ENCODE peak calls at places on chromosomes 1 and 21, in nine cellular contexts. I is KBM-7; F is GM13977; O is activated CD4-positive, CD25-positive, alpha-beta regulatory T cell treated with anti-CD3 and anti-CD28 coated beads, Interleukin-2, amount 50 U/mL, for 72 hours; G is epithelial cell of prostate; K is fibroblast of lung; U is H1; J is HFF-Myc; Z is stimulated activated CD4-positive, alpha-beta T cell treated with anti-CD3 and anti-CD28 coated beads, Interleukin-1b, Interleukin-23, amount 100 ng/mL, for 24 hours. V is an unnamed sample.

GRCh38 chr1:205162301-205162700 is 40.5 kb upstream of the RBBP5 start:
- DNase-seq in I (no peak), F (no peak), O (no peak), G (no peak), K (peak; percentile 63), U (no peak), J (no peak), Z (no peak), V (no peak)

GRCh38 chr21:18498428-18498827 is 94.8 kb upstream of the TMPRSS15 start:
- DNase-seq in I (peak; percentile 3), F (no peak), O (no peak), G (no peak), K (no peak), U (no peak), J (no peak), Z (no peak), V (no peak)

GRCh38 chr1:161998811-161999210 is 24.9 kb downstream of the OLFML2B start:
- DNase-seq in I (no peak), F (no peak), O (no peak), G (no peak), K (peak; percentile 59), U (no peak), J (no peak), Z (no peak), V (no peak)

GRCh38 chr1:46406881-46407608 is 12.9 kb downstream of the FAAH start:
- DNase-seq in I (no peak), F (no peak), O (no peak), G (no peak), K (no peak), U (no peak), J (no peak), Z (no peak), V (no peak)

GRCh38 chr1:3573499-3573898 is 37.8 kb downstream of the MEGF6 start:
- DNase-seq in I (no peak), F (no peak), O (no peak), G (no peak), K (no peak), U (no peak), J (no peak), Z (no peak), V (no peak)

GRCh38 chr1:209158851-209159250 is 424.7 kb upstream of the CAMK1G start:
- DNase-seq in I (no peak), F (no peak), O (no peak), G (no peak), K (no peak), U (no peak), J (no peak), Z (no peak), V (no peak)

GRCh38 chr1:143652187-143652586 is 319.6 kb downstream of the FAM72C start:
- DNase-seq in I (no peak), F (no peak), O (no peak), G (no peak), K (no peak), U (no peak), J (no peak), Z (no peak), V (no peak)

GRCh38 chr1:218900621-218901020 is 273.1 kb upstream of the LYPLAL1 start:
- DNase-seq in I (no peak), F (no peak), O (no peak), G (no peak), K (no peak), U (no peak), J (no peak), Z (no peak), V (no peak)

GRCh38 chr1:204692852-204693356 is 7.4 kb upstream of the LRRN2 start:
- DNase-seq in I (no peak), F (no peak), O (no peak), G (no peak), K (no peak), U (no peak), J (no peak), Z (no peak), V (peak; percentile 40)

GRCh38 chr1:226662704-226663326 is 76.3 kb downstream of the ITPKB start:
- DNase-seq in I (peak; percentile 87), F (peak; percentile 90), O (peak; percentile 69), G (peak; percentile 63), K (peak; percentile 94), U (no peak), J (peak; percentile 91), Z (peak; percentile 66), V (peak; percentile 43)